ENCODE peak calls at places on chromosome 1, in four cellular contexts. K, H, T and U are unnamed samples.

GRCh38 chr1:66292341-66292740 is 241.6 kb upstream of the SGIP1 start:
- DNase-seq in K (no peak), H (no peak), T (no peak), U (no peak)

GRCh38 chr1:117657031-117657430 is 51.2 kb downstream of the TENT5C start:
- DNase-seq in K (no peak), H (peak; percentile 79), T (no peak), U (no peak)

GRCh38 chr1:171460018-171460585 is 25.2 kb upstream of the PRRC2C start:
- DNase-seq in K (no peak), H (no peak), T (no peak), U (no peak)

GRCh38 chr1:205374205-205375078 is 17.7 kb upstream of the KLHDC8A start:
- DNase-seq in K (no peak), H (peak; percentile 58), T (no peak), U (no peak)

GRCh38 chr1:244314921-244315544 is 136.7 kb downstream of the ADSS2 start:
- DNase-seq in K (no peak), H (no peak), T (no peak), U (no peak)

GRCh38 chr1:75908717-75909152 is 23.5 kb downstream of the ASB17 start:
- DNase-seq in K (no peak), H (peak; percentile 36), T (no peak), U (peak; percentile 83)

GRCh38 chr1:55280731-55281130 is 65.6 kb upstream of the USP24 start:
- DNase-seq in K (no peak), H (no peak), T (no peak), U (no peak)

GRCh38 chr1:233143266-233143665 is 152.3 kb downstream of the PCNX2 start:
- DNase-seq in K (no peak), H (no peak), T (no peak), U (no peak)

GRCh38 chr1:74824497-74825107 is 91.7 kb downstream of the TYW3 start:
- DNase-seq in K (no peak), H (no peak), T (no peak), U (no peak)

GRCh38 chr1:242764161-242764560 is 239.7 kb upstream of the PLD5 start:
- DNase-seq in K (no peak), H (no peak), T (no peak), U (no peak)

GRCh38 chr1:222068101-222068500 is 326.2 kb upstream of the DUSP10 start:
- DNase-seq in K (no peak), H (no peak), T (no peak), U (no peak)

GRCh38 chr1:119462964-119463363 is 44.0 kb upstream of the HSD3B1 start:
- DNase-seq in K (no peak), H (no peak), T (no peak), U (no peak)

GRCh38 chr1:204127597-204128242 is 24.1 kb downstream of the ETNK2 start:
- DNase-seq in K (no peak), H (peak; percentile 69), T (no peak), U (peak; percentile 75)